ENCODE peak calls at places on chromosomes 13 and 19, in seven cellular contexts. One of them, this sample, is unnamed.

GRCh38 chr19:12331211-12331941 is 2.1 kb downstream of the ZNF563 start:
- DNase-seq in spleen: peak; percentile 84
- DNase-seq in Karpas-422: no peak
- DNase-seq in uterus: no peak
- DNase-seq in thoracic aorta: no peak
- DNase-seq in Peyer's patch: peak; percentile 75
- DNase-seq in body of pancreas: no peak
- DNase-seq in this sample: no peak

GRCh38 chr13:48411281-48412099 is 1.4 kb downstream of the LPAR6 start:
- DNase-seq in spleen: no peak
- DNase-seq in Karpas-422: no peak
- DNase-seq in uterus: no peak
- DNase-seq in thoracic aorta: no peak
- DNase-seq in Peyer's patch: no peak
- DNase-seq in body of pancreas: no peak
- DNase-seq in this sample: no peak

GRCh38 chr13:39982745-39983144 is 327.3 kb downstream of the COG6 start:
- DNase-seq in spleen: no peak
- DNase-seq in Karpas-422: no peak
- DNase-seq in uterus: no peak
- DNase-seq in thoracic aorta: no peak
- DNase-seq in Peyer's patch: no peak
- DNase-seq in body of pancreas: peak; percentile 16
- DNase-seq in this sample: no peak

GRCh38 chr13:98327326-98328314 is 150.6 kb upstream of the RNF113B start:
- DNase-seq in spleen: no peak
- DNase-seq in Karpas-422: no peak
- DNase-seq in uterus: no peak
- DNase-seq in thoracic aorta: no peak
- DNase-seq in Peyer's patch: no peak
- DNase-seq in body of pancreas: no peak
- DNase-seq in this sample: no peak

GRCh38 chr13:110254751-110255553 is 52.0 kb downstream of the COL4A1 start:
- DNase-seq in spleen: no peak
- DNase-seq in Karpas-422: no peak
- DNase-seq in uterus: no peak
- DNase-seq in thoracic aorta: no peak
- DNase-seq in Peyer's patch: no peak
- DNase-seq in body of pancreas: no peak
- DNase-seq in this sample: peak; percentile 27

GRCh38 chr19:695350-695949 is at the start of gene PRSS57:
- DNase-seq in spleen: no peak
- DNase-seq in Karpas-422: no peak
- DNase-seq in uterus: no peak
- DNase-seq in thoracic aorta: no peak
- DNase-seq in Peyer's patch: no peak
- DNase-seq in body of pancreas: no peak
- DNase-seq in this sample: no peak

GRCh38 chr13:25990801-25991200 is 61.0 kb downstream of the SHISA2 start:
- DNase-seq in spleen: no peak
- DNase-seq in Karpas-422: no peak
- DNase-seq in uterus: no peak
- DNase-seq in thoracic aorta: no peak
- DNase-seq in Peyer's patch: no peak
- DNase-seq in body of pancreas: no peak
- DNase-seq in this sample: no peak

GRCh38 chr13:100836696-100837095 is 162.1 kb upstream of the TMTC4 start:
- DNase-seq in spleen: no peak
- DNase-seq in Karpas-422: no peak
- DNase-seq in uterus: no peak
- DNase-seq in thoracic aorta: no peak
- DNase-seq in Peyer's patch: no peak
- DNase-seq in body of pancreas: no peak
- DNase-seq in this sample: no peak

GRCh38 chr13:102017248-102017647 is 384.6 kb downstream of the FGF14 start:
- DNase-seq in spleen: no peak
- DNase-seq in Karpas-422: no peak
- DNase-seq in uterus: no peak
- DNase-seq in thoracic aorta: no peak
- DNase-seq in Peyer's patch: no peak
- DNase-seq in body of pancreas: no peak
- DNase-seq in this sample: no peak

GRCh38 chr19:374183-374885 is 29.7 kb upstream of the MIER2 start:
- DNase-seq in spleen: peak; percentile 56
- DNase-seq in Karpas-422: no peak
- DNase-seq in uterus: no peak
- DNase-seq in thoracic aorta: no peak
- DNase-seq in Peyer's patch: no peak
- DNase-seq in body of pancreas: no peak
- DNase-seq in this sample: no peak

GRCh38 chr19:44598880-44599279 is 14.5 kb upstream of the IGSF23 start:
- DNase-seq in spleen: no peak
- DNase-seq in Karpas-422: no peak
- DNase-seq in uterus: no peak
- DNase-seq in thoracic aorta: no peak
- DNase-seq in Peyer's patch: peak; percentile 91
- DNase-seq in body of pancreas: peak; percentile 74
- DNase-seq in this sample: no peak

GRCh38 chr13:31200636-31200970 is 828 bp downstream of the B3GLCT start:
- DNase-seq in spleen: peak; percentile 93
- DNase-seq in Karpas-422: no peak
- DNase-seq in uterus: peak; percentile 38
- DNase-seq in thoracic aorta: no peak
- DNase-seq in Peyer's patch: peak; percentile 72
- DNase-seq in body of pancreas: peak; percentile 54
- DNase-seq in this sample: peak; percentile 43

DNA sequence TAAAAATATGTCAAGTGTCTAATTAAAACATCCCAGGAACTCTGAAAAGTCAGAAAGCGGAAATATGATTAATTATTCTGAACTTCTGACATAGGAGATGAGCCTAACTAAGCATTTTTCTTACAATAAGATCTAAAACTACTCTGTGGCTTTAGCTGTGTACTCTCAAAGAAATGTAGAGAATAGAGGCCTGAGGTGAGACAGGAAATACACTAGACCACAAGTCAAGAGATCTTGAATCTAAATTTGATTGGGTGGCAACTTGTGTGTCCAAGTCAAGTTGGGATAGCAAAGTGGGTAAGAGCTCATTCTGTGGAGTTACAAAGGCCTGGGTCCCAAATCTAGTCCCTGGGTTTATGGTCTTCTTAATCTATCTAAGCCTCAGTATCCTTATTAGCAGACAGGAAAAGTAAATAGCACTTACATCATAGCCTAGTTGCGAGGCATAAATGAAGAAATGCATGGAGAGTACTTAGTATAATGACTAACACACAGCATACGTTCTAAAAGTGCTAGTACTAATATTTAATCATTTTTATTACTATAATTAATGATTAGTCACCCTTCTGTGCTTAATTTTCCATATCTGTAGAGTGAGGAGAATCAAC is 9.4 kb upstream of the LRRC63 start:
- DNase-seq in spleen: no peak
- DNase-seq in Karpas-422: peak; percentile 38
- DNase-seq in uterus: no peak
- DNase-seq in thoracic aorta: no peak
- DNase-seq in Peyer's patch: no peak
- DNase-seq in body of pancreas: no peak
- DNase-seq in this sample: no peak
- H3K4me1 ChIP-seq in spleen: peaks cover 54% of the 10 kb centered on the region
- H3K4me1 ChIP-seq in Karpas-422: no peaks in the 10 kb centered on the region
- H3K4me1 ChIP-seq in uterus: no peaks in the 10 kb centered on the region
- H3K4me1 ChIP-seq in thoracic aorta: no peaks in the 10 kb centered on the region
- H3K4me1 ChIP-seq in Peyer's patch: no peaks in the 10 kb centered on the region
- H3K4me1 ChIP-seq in body of pancreas: no peaks in the 10 kb centered on the region
- H3K4me1 ChIP-seq in this sample: no peaks in the 10 kb centered on the region

DNA sequence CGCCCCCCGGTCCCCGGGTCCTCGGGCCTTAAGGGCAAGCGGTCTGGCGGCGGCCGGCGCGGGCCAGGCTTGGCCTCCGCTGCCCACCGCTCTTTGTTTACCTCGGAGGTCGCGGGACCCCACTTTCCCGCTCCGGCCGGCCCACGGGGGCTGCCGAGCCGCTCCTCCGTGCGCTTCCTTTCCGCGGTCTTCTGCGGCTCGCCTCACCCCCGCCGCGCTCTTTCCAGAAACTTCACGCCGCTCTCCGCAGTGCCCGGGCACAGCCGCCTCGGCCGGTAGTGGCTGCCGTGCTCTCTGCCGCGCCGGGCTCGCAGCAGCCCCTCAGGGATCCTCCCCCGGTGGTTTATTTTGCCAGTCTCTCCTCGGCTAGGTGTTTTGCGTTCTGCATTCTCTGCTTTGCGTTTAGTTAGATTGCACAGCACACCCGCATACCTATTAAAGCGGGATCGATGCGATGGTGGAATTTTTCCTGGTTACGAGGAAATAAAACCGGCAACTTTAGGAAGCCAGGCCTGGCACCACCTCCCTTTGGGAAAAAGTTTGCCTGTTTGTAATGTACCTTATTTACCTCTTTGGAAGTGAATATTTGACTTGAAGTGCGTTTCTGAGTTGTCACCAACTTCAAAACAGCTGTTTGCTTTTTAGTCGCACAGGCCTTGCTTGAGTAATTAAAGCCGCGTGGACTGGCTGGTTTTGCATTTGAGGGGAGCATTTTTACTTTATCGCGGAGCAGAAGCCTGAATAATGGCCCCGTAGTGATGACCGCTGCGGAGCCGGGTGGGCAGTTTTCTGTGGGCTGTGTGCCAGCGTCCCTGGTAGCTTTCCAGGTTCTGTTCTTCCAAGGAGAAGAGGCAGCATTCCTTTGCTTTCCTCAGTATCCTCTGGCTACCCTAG is 787 bp downstream of the NAA16 start:
- DNase-seq in spleen: peak; percentile 92
- DNase-seq in Karpas-422: peak; percentile 88
- DNase-seq in uterus: peak; percentile 44
- DNase-seq in thoracic aorta: peak; percentile 8
- DNase-seq in Peyer's patch: peak; percentile 70
- DNase-seq in body of pancreas: peak; percentile 73
- DNase-seq in this sample: peak; percentile 38
- H3K27ac ChIP-seq in spleen: peak overlapping the region; percentile 94
- H3K27ac ChIP-seq in Karpas-422: peak overlapping the region; percentile 79
- H3K27ac ChIP-seq in uterus: peak overlapping the region; percentile 99
- H3K27ac ChIP-seq in thoracic aorta: peak overlapping the region; percentile 85
- H3K27ac ChIP-seq in Peyer's patch: peak overlapping the region; percentile 90
- H3K27ac ChIP-seq in body of pancreas: peak overlapping the region; percentile 98
- H3K27ac ChIP-seq in this sample: peak overlapping the region; percentile 98

GRCh38 chr13:59721889-59722579 is 441.7 kb downstream of the DIAPH3 start:
- DNase-seq in spleen: no peak
- DNase-seq in Karpas-422: no peak
- DNase-seq in uterus: no peak
- DNase-seq in thoracic aorta: no peak
- DNase-seq in Peyer's patch: no peak
- DNase-seq in body of pancreas: no peak
- DNase-seq in this sample: no peak
- H3K4me1 ChIP-seq in spleen: peaks cover 8% of the 10 kb centered on the region
- H3K4me1 ChIP-seq in Karpas-422: peaks cover 3% of the 10 kb centered on the region
- H3K4me1 ChIP-seq in uterus: no peaks in the 10 kb centered on the region
- H3K4me1 ChIP-seq in thoracic aorta: no peaks in the 10 kb centered on the region
- H3K4me1 ChIP-seq in Peyer's patch: no peaks in the 10 kb centered on the region
- H3K4me1 ChIP-seq in body of pancreas: no peaks in the 10 kb centered on the region
- H3K4me1 ChIP-seq in this sample: no peaks in the 10 kb centered on the region

GRCh38 chr13:50334092-50334778 is 319.0 kb downstream of the KCNRG start:
- DNase-seq in spleen: no peak
- DNase-seq in Karpas-422: no peak
- DNase-seq in uterus: no peak
- DNase-seq in thoracic aorta: no peak
- DNase-seq in Peyer's patch: no peak
- DNase-seq in body of pancreas: no peak
- DNase-seq in this sample: no peak
- H3K27ac ChIP-seq in spleen: no peak overlapping the region
- H3K27ac ChIP-seq in Karpas-422: no peak overlapping the region
- H3K27ac ChIP-seq in uterus: no peak overlapping the region
- H3K27ac ChIP-seq in thoracic aorta: no peak overlapping the region
- H3K27ac ChIP-seq in Peyer's patch: no peak overlapping the region
- H3K27ac ChIP-seq in body of pancreas: no peak overlapping the region
- H3K27ac ChIP-seq in this sample: peak overlapping the region; percentile 64

GRCh38 chr19:39444598-39445257 is 654 bp upstream of the SUPT5H start:
- DNase-seq in spleen: no peak
- DNase-seq in Karpas-422: peak; percentile 51
- DNase-seq in uterus: no peak
- DNase-seq in thoracic aorta: no peak
- DNase-seq in Peyer's patch: no peak
- DNase-seq in body of pancreas: no peak
- DNase-seq in this sample: no peak
- H3K4me1 ChIP-seq in spleen: peaks cover 66% of the 10 kb centered on the region
- H3K4me1 ChIP-seq in Karpas-422: peaks cover 59% of the 10 kb centered on the region
- H3K4me1 ChIP-seq in uterus: peaks cover 8% of the 10 kb centered on the region
- H3K4me1 ChIP-seq in thoracic aorta: peaks cover 45% of the 10 kb centered on the region
- H3K4me1 ChIP-seq in Peyer's patch: peaks cover 15% of the 10 kb centered on the region
- H3K4me1 ChIP-seq in body of pancreas: peaks cover 46% of the 10 kb centered on the region
- H3K4me1 ChIP-seq in this sample: peaks cover 10% of the 10 kb centered on the region